ENCODE peak calls at places on chromosomes 12 and 14, in eight cellular contexts. A is DND-41, S is heart left ventricle, J is pancreas, L is colonic mucosa, W is tibial artery, Z is Peyer's patch, U is A549. Q is an unnamed sample. For H3K9me3, the result is how much of the 10 kb centered on the place peaks cover.

GRCh38 chr14:64563696-64564095 is 13.9 kb downstream of the PPP1R36 start:
- DNase-seq in J (no peak), S (no peak), Z (no peak), A (no peak), W (no peak), L (no peak), U (no peak), Q (no peak)

GRCh38 chr14:59236195-59236594 is 47.7 kb downstream of the DAAM1 start:
- DNase-seq in Z (no peak), L (no peak), W (no peak), S (no peak), A (no peak), U (no peak), J (no peak), Q (no peak)

GRCh38 chr12:23281295-23281694 is 656.3 kb downstream of the ETNK1 start:
- DNase-seq in U (no peak), S (no peak), J (no peak), L (no peak), Z (no peak), A (no peak), W (no peak), Q (no peak)

GRCh38 chr14:78157855-78158436 is 12.2 kb upstream of the NRXN3 start:
- DNase-seq in S (peak), A (peak), W (no peak), J (no peak), Z (no peak), L (no peak), U (no peak), Q (no peak)

GRCh38 chr14:22449612-22449930 is 139.5 kb downstream of the DAD1 start:
- DNase-seq in Z (no peak), A (no peak), L (no peak), W (no peak), J (no peak), S (no peak), U (no peak), Q (no peak)

GRCh38 chr14:21098134-21098891 is at the start of gene ZNF219:
- DNase-seq in J (peak), U (peak), S (peak), A (peak), W (peak), Z (peak), L (peak), Q (no peak)

GRCh38 chr12:52946797-52947547 is 1.9 kb upstream of the KRT18 start:
- DNase-seq in A (no peak), U (peak), Z (no peak), W (no peak), S (no peak), J (no peak), L (no peak), Q (no peak)

GRCh38 chr12:81859521-81859920 is 100.4 kb upstream of the PPFIA2 start:
- DNase-seq in Z (no peak), U (no peak), L (no peak), W (no peak), S (no peak), A (no peak), J (no peak), Q (no peak)

GRCh38 chr12:25793196-25793595 is 165.3 kb upstream of the RASSF8 start:
- DNase-seq in J (no peak), Z (no peak), S (no peak), A (no peak), U (no peak), L (no peak), W (no peak), Q (no peak)

GRCh38 chr12:27185234-27186045 is 58.6 kb upstream of the STK38L start:
- DNase-seq in W (no peak), L (no peak), U (no peak), A (no peak), J (no peak), Z (no peak), S (no peak), Q (no peak)

GRCh38 chr14:69543341-69544249 is 31.1 kb downstream of the CCDC177 start:
- DNase-seq in W (peak), J (no peak), S (peak), L (peak), U (peak), Z (no peak), A (peak), Q (peak)

GRCh38 chr14:38342803-38343202 is 86.9 kb upstream of the CLEC14A start:
- DNase-seq in J (no peak), U (no peak), Z (no peak), W (no peak), A (no peak), L (no peak), S (no peak), Q (peak)

GRCh38 chr12:108822458-108823205 is 34.8 kb downstream of the SSH1 start:
- DNase-seq in L (no peak), J (no peak), S (no peak), A (no peak), W (no peak), Z (peak), U (no peak), Q (no peak)

GRCh38 chr12:95337176-95337575 is 119.6 kb downstream of the VEZT start:
- DNase-seq in U (no peak), W (no peak), S (no peak), Z (no peak), J (no peak), L (no peak), A (no peak), Q (no peak)

GRCh38 chr12:124236651-124237050 is 58.2 kb upstream of the RFLNA start:
- DNase-seq in W (no peak), A (no peak), L (no peak), S (no peak), Z (no peak), U (no peak), J (no peak), Q (no peak)

GRCh38 chr12:98868076-98868475 is 223.0 kb downstream of the APAF1 start:
- DNase-seq in J (no peak), Z (no peak), S (no peak), A (no peak), L (no peak), U (no peak), W (no peak), Q (no peak)

GRCh38 chr14:72565200-72565599 is 328.7 kb downstream of the DPF3 start:
- DNase-seq in J (no peak), Z (no peak), U (no peak), L (no peak), A (no peak), S (peak), W (no peak), Q (no peak)

GRCh38 chr12:90211017-90211416 is 502.4 kb upstream of the ATP2B1 start:
- DNase-seq in L (no peak), Z (no peak), U (peak), A (no peak), W (no peak), J (no peak), S (no peak), Q (no peak)

GRCh38 chr12:78407722-78408121 is 456.9 kb upstream of the SYT1 start:
- DNase-seq in J (no peak), Z (no peak), U (no peak), S (no peak), W (no peak), L (no peak), A (no peak), Q (no peak)

GRCh38 chr14:20712900-20713299 is 24.3 kb downstream of the ANG start:
- DNase-seq in Z (no peak), A (no peak), S (no peak), U (no peak), J (no peak), L (no peak), W (no peak), Q (no peak)

DNA sequence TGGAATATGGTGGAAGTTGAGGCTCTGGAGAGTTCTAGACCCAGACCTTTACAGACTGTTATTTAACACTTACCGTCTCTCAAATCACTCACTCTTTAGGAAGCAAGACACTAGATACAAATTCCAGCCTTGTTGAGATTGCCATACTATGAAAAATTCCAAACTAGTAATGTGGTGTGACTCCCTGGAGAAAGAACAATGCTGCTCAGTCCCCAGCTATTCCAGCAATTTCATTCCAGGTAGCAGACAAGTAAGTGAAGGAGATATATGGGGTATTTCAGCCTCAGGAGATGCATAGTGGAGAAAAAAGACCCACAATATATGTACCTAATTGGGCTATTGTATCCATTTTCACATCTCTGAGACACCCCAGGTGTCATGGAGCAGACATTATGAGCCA is 678.9 kb upstream of the LMO3 start:
- DNase-seq in A (no peak), Z (no peak), S (no peak), W (no peak), J (no peak), L (no peak), U (no peak), Q (no peak)
- H3K9me3 ChIP-seq in A (under half), Z (under half), S (under half), W (under half), J (under half), L (under half), U (under half), Q (under half)

DNA sequence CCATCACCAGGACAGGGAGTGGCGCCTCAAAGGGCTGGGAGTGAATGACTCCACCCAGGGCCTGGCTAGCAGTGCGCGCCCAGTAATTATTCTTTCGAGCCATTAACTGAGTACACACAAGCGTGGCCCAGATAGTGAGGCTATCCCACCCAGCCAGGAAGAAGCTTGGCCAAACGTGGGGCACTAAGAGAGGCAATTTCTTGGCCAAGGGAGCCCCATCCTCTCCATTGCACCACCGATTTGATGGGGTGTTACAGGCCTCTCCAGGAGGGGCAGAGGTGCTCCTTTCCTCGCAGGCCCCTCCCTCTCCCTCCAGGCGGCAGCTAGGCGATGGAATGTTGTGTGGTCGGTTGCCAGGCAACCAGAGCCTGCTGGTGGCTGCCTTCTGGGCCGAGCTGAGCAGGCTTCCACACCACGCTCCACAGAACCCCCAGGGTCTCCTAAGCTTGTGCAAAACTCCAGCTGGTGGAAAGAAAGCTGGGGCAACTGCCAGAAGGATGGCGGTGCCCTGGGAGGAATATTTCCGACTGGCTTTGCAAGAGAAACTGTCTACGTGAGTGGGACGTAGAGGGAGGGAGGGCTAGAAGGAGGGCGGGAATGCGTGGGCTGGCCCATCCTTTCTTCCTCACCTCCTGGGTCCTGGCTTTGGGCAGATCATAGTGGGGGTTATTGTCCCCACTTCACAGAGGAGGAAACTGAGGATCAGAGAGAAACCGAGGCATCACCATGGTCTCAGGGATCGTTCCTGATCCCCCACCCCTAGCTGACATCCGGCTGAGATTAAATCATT is at the start of gene CFAP73:
- DNase-seq in J (peak), Z (peak), U (peak), S (peak), A (peak), L (peak), W (no peak), Q (peak)
- TF ChIP-seq CTCF in J (no peak), Z (no peak), U (no peak), S (no peak), A (peak), L (no peak), W (no peak), Q (peak)

GRCh38 chr14:45252356-45253069 is 489 bp downstream of the MIS18BP1 start:
- DNase-seq in S (no peak), L (peak), U (peak), J (no peak), Z (no peak), A (peak), W (no peak), Q (no peak)

GRCh38 chr14:45254771-45255170 is 1.8 kb upstream of the MIS18BP1 start:
- DNase-seq in W (no peak), Z (no peak), L (no peak), A (no peak), S (no peak), U (no peak), J (no peak), Q (no peak)

GRCh38 chr14:45253070-45253753 is at the start of gene MIS18BP1:
- DNase-seq in U (peak), L (peak), S (peak), J (peak), Z (peak), A (peak), W (peak), Q (peak)

GRCh38 chr14:45251912-45252311 is 1.1 kb downstream of the MIS18BP1 start:
- DNase-seq in Z (no peak), W (no peak), J (no peak), U (peak), A (no peak), L (peak), S (no peak), Q (no peak)

DNA sequence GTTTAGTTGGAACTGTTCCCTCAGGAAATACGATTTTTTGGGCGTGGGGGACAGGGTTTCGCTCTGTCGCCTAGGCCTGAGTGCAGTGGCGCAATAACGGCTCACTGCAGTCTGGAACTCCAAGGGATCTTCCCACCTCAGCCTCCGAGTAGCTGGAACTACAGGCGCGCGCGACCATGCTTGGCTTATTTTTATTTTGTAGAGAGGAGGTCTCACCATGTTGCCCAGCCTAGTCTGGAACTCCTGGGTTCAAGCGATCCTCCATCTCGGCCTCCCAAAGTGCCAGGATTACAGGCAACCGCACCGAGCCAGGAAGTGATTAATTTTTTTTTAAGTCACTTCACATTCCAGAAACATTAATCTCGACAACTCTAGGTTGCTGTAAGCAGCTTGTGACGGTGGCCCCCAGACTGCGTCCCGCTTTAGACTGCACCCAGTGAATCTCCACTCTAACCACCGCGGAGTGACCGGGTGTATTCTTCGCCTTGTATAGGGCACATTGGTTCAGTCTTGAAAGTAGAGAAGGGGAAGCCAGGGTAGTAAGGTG is 825 bp upstream of the MIS18BP1 start:
- DNase-seq in W (peak), A (no peak), Z (peak), S (no peak), J (no peak), L (peak), U (peak), Q (no peak)
- H3K27ac ChIP-seq in W (peak), A (no peak), Z (peak), S (peak), J (peak), L (peak), U (peak), Q (peak)

DNA sequence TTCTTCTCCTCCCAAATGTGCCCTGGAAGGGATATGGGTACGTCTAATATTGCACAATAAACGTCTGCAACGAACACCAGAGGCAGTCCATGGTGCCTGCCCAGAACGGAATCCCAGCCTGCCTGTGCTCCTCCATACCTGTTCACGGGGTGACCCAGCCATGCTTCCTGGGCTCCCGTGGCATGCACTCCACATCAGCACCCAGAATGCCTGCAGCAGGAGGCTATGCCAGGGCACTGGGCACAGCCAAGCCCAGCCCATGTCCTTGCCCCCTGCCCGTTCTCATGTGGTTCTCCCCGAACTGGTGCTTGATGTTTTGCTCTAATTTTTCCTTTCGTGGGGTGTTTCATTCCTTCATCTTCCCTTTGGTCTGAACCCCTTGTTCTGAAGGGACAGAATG is 404.3 kb downstream of the BCL11B start:
- DNase-seq in Z (no peak), U (no peak), L (no peak), W (no peak), A (no peak), S (no peak), J (no peak), Q (no peak)
- H3K9me3 ChIP-seq in Z (under half), U (under half), L (under half), W (under half), A (under half), S (under half), J (under half), Q (half or more)

DNA sequence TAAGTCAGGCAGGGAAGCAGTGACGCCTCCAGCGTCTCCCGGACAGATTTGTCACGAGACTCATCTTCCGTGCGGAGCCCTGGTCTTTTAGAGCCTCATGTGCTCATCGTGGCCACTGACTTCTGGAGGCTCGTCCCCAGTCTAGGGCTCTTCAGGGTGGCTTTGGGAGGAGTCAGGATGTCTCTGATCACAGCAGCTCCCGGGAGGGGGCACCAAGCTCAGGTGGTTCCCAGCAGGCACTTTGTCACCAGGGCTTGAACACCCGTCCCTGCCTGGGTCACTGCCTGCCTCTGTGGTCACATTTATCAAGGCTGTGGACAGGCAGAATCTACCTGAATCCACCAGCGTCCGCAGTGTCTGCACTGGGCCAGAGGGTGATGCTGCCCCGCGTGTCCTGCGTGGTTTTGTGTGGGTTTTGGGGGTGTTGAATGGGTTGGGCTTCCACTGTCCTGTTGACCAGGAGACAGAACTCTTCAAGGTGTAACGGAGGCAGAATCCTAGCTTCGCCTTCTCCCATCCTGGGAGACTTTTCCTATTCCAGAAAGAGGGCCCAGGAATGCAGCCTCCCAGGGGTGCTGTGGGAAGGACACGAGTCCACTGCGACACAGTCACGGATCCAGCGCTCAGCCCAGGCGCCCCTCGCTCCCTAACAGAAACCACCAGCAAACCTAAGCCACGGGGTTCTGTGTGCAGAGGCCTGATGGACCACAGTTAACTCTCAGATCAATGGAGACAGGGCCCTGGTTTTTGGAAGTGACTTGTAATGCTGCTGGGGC is 132.3 kb downstream of the ADGRD1 start:
- DNase-seq in U (no peak), A (peak), J (peak), S (no peak), L (no peak), Z (no peak), W (peak), Q (no peak)
- TF ChIP-seq CTCF in U (no peak), A (no peak), J (no peak), S (no peak), L (no peak), Z (no peak), W (no peak), Q (no peak)

DNA sequence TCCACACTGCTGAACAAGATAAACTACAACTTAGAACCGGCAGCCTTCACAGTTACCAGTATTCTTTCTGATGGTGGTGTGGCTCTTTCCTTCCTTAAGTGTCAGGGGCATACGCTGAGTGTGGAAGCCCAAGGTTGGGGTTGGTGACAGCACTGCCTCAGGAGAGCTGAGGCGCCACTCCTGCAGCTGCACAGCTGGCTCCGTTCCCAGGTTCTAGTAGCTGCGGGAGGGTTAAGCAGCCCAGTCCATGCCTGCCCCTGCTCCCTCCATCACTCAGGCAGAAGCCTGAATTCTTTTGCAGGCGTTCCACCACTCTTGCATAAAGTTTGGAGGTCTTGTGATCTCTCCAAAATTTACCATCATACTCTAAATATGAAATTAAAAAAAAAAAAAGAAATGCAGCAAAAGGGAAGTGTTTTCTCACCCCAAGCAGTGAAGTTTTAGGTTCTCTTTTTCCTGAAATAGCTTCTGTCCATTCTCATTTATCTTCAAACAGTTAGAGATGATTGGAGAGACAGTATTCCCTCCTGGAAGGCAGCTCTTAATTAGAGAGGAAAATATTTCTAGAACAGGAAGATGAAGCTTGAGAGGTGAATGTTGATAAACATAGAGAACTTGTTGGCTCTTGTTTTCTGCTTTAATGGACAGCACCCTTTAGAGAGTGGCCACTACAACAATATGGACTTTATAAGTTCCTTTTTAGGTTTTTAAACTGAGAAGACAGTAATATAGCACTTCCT is 136.1 kb downstream of the FGD4 start:
- DNase-seq in A (peak), Z (peak), S (peak), W (peak), U (peak), J (peak), L (peak), Q (no peak)
- H3K27ac ChIP-seq in A (no peak), Z (peak), S (peak), W (peak), U (peak), J (peak), L (peak), Q (peak)

GRCh38 chr12:34207858-34208257 is 185.6 kb downstream of the ALG10 start:
- DNase-seq in Z (no peak), S (no peak), W (no peak), U (no peak), L (no peak), A (no peak), J (no peak), Q (no peak)

GRCh38 chr12:34209259-34209835 is 187.1 kb downstream of the ALG10 start:
- DNase-seq in W (no peak), L (no peak), Z (no peak), J (no peak), A (no peak), U (no peak), S (no peak), Q (no peak)

GRCh38 chr12:34210689-34211530 is 188.6 kb downstream of the ALG10 start:
- DNase-seq in L (no peak), S (no peak), J (no peak), Z (no peak), U (no peak), W (no peak), A (no peak), Q (no peak)

GRCh38 chr12:34208331-34209258 is 186.3 kb downstream of the ALG10 start:
- DNase-seq in S (no peak), L (no peak), U (no peak), W (no peak), A (no peak), J (no peak), Z (no peak), Q (no peak)

GRCh38 chr12:34210183-34210582 is 187.9 kb downstream of the ALG10 start:
- DNase-seq in J (no peak), Z (no peak), L (no peak), W (no peak), S (no peak), A (no peak), U (no peak), Q (no peak)
- H3K9me3 ChIP-seq in J (under half), Z (under half), L (under half), W (under half), S (under half), A (under half), U (under half), Q (half or more)

GRCh38 chr14:63361790-63362189 is 43.1 kb upstream of the GPHB5 start:
- DNase-seq in S (no peak), Z (no peak), U (no peak), L (no peak), A (no peak), J (no peak), W (no peak), Q (no peak)
- TF ChIP-seq CTCF in S (no peak), Z (no peak), U (no peak), L (no peak), A (peak), J (no peak), W (no peak), Q (no peak)